ENCODE peak calls at places on chromosomes 2 and 18, in six cellular contexts. I, Y, W, D, A and U are unnamed samples.
A peak's percentile ranks its signal among the peaks of the same experiment; 100 is the strongest.

GRCh38 chr2:98346259-98347236 is at the start of gene CNGA3:
- DNase-seq in I (no peak), Y (no peak), W (peak; percentile 27), D (peak; percentile 25), A (no peak), U (no peak)

GRCh38 chr2:205025580-205026240 is 480.4 kb downstream of the PARD3B start:
- DNase-seq in I (no peak), Y (no peak), W (no peak), D (no peak), A (no peak), U (no peak)

GRCh38 chr2:14905571-14905970 is 273.1 kb downstream of the LRATD1 start:
- DNase-seq in I (no peak), Y (no peak), W (no peak), D (no peak), A (no peak), U (no peak)

GRCh38 chr2:222733846-222734689 is 62.6 kb downstream of the MOGAT1 start:
- DNase-seq in I (peak; percentile 54), Y (peak; percentile 83), W (no peak), D (no peak), A (no peak), U (peak; percentile 49)

GRCh38 chr2:230411484-230412368 is 4.3 kb upstream of the SP100 start:
- DNase-seq in I (peak; percentile 56), Y (peak; percentile 84), W (peak; percentile 71), D (peak; percentile 60), A (peak; percentile 95), U (no peak)

GRCh38 chr2:30985493-30986292 is 152.5 kb downstream of the GALNT14 start:
- DNase-seq in I (no peak), Y (no peak), W (no peak), D (no peak), A (no peak), U (no peak)

GRCh38 chr2:223050900-223051299 is 1.1 kb upstream of the KCNE4 start:
- DNase-seq in I (no peak), Y (no peak), W (no peak), D (peak; percentile 16), A (no peak), U (no peak)

GRCh38 chr2:62089658-62090057 is 106.3 kb upstream of the B3GNT2 start:
- DNase-seq in I (no peak), Y (no peak), W (no peak), D (no peak), A (no peak), U (no peak)

GRCh38 chr2:28277466-28277865 is 115.2 kb upstream of the FOSL2 start:
- DNase-seq in I (no peak), Y (no peak), W (no peak), D (no peak), A (no peak), U (no peak)

GRCh38 chr2:158024288-158024898 is 77.3 kb upstream of the UPP2 start:
- DNase-seq in I (no peak), Y (no peak), W (peak; percentile 45), D (peak; percentile 35), A (no peak), U (peak; percentile 41)

GRCh38 chr2:102025583-102026267 is 34.0 kb downstream of the IL1R2 start:
- DNase-seq in I (no peak), Y (no peak), W (no peak), D (no peak), A (no peak), U (no peak)

GRCh38 chr2:145551661-145552060 is 1031.7 kb upstream of the ZEB2 start:
- DNase-seq in I (no peak), Y (no peak), W (no peak), D (no peak), A (no peak), U (no peak)

GRCh38 chr2:132815522-132815921 is 145.5 kb upstream of the LYPD1 start:
- DNase-seq in I (no peak), Y (no peak), W (no peak), D (no peak), A (no peak), U (no peak)

GRCh38 chr2:164306872-164307271 is 314.4 kb downstream of the GRB14 start:
- DNase-seq in I (no peak), Y (no peak), W (no peak), D (no peak), A (no peak), U (no peak)

GRCh38 chr2:226227341-226227740 is 572.3 kb downstream of the IRS1 start:
- DNase-seq in I (no peak), Y (no peak), W (no peak), D (no peak), A (no peak), U (no peak)

GRCh38 chr2:54909006-54909405 is 141.2 kb downstream of the RTN4 start:
- DNase-seq in I (no peak), Y (no peak), W (no peak), D (no peak), A (no peak), U (no peak)

GRCh38 chr2:172281648-172282576 is 145.5 kb upstream of the ITGA6 start:
- DNase-seq in I (no peak), Y (no peak), W (no peak), D (no peak), A (no peak), U (no peak)

GRCh38 chr2:32284321-32284720 is 6.6 kb downstream of the YIPF4 start:
- DNase-seq in I (no peak), Y (no peak), W (no peak), D (no peak), A (no peak), U (no peak)

GRCh38 chr2:28322887-28323483 is 69.7 kb upstream of the FOSL2 start:
- DNase-seq in I (no peak), Y (no peak), W (no peak), D (no peak), A (no peak), U (no peak)

GRCh38 chr2:229586746-229587705 is 127.3 kb downstream of the DNER start:
- DNase-seq in I (peak; percentile 71), Y (peak; percentile 86), W (peak; percentile 87), D (peak; percentile 76), A (peak; percentile 76), U (peak; percentile 88)

GRCh38 chr18:68475911-68476310 is 239.0 kb downstream of the TMX3 start:
- DNase-seq in I (no peak), Y (no peak), W (no peak), D (no peak), A (no peak), U (no peak)

GRCh38 chr2:14530506-14530905 is 102.0 kb upstream of the LRATD1 start:
- DNase-seq in I (no peak), Y (no peak), W (no peak), D (no peak), A (no peak), U (no peak)

GRCh38 chr2:68287580-68288441 is 31.9 kb downstream of the CNRIP1 start:
- DNase-seq in I (no peak), Y (no peak), W (no peak), D (no peak), A (no peak), U (no peak)

GRCh38 chr2:241893265-241893664 is 23.7 kb downstream of the RTP5 start:
- DNase-seq in I (no peak), Y (peak; percentile 68), W (peak; percentile 16), D (no peak), A (peak; percentile 60), U (peak; percentile 13)

GRCh38 chr2:7377861-7378569 is 460.8 kb downstream of the RNF144A start:
- DNase-seq in I (peak; percentile 72), Y (no peak), W (peak; percentile 30), D (no peak), A (no peak), U (no peak)

GRCh38 chr18:53887447-53887846 is 337.0 kb downstream of the MBD2 start:
- DNase-seq in I (no peak), Y (no peak), W (no peak), D (no peak), A (no peak), U (no peak)

GRCh38 chr18:35442701-35443100 is 55.1 kb downstream of the INO80C start:
- DNase-seq in I (no peak), Y (no peak), W (no peak), D (no peak), A (no peak), U (no peak)

GRCh38 chr2:173136614-173137013 is 61.0 kb downstream of the MAP3K20 start:
- DNase-seq in I (no peak), Y (no peak), W (no peak), D (no peak), A (no peak), U (no peak)

GRCh38 chr2:120600335-120600734 is 135.3 kb upstream of the GLI2 start:
- DNase-seq in I (no peak), Y (no peak), W (no peak), D (no peak), A (peak; percentile 64), U (no peak)

GRCh38 chr18:58866261-58867232 is 1.9 kb downstream of the ZNF532 start:
- DNase-seq in I (no peak), Y (no peak), W (no peak), D (no peak), A (no peak), U (no peak)
- H3K4me3 ChIP-seq in I (peak overlapping the region; percentile 34), Y (peak overlapping the region; percentile 8), W (no peak overlapping the region), D (peak overlapping the region; percentile 73), A (no peak overlapping the region), U (peak overlapping the region; percentile 58)

GRCh38 chr2:46839045-46839444 is 76.6 kb downstream of the MCFD2 start:
- DNase-seq in I (no peak), Y (no peak), W (no peak), D (no peak), A (no peak), U (no peak)
- H3K27me3 ChIP-seq in I (no peaks in the 10 kb centered on the region), Y (no peaks in the 10 kb centered on the region), W (no peaks in the 10 kb centered on the region), D (no peaks in the 10 kb centered on the region), A (no peaks in the 10 kb centered on the region), U (no peaks in the 10 kb centered on the region)

DNA sequence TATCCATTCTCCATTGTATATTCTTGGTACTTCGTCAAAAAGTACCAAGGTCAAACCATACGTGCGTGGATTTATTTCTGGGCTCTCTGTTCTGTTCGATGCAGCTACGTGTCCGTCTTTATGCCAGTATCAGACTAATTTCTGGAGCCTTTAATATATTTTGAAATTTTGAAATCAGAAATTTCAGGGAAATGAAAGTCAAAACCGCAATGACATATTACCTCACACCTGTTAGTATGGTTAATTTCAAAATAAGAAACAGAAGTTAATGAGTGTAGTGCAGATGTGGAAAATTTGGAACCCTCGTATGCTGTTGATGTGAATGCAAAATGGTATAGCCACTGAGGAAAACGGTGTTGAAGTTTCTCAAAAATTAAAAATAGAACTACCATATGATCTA is 156.1 kb upstream of the TRIB2 start:
- DNase-seq in I (no peak), Y (no peak), W (no peak), D (no peak), A (no peak), U (no peak)
- TF ChIP-seq CTCF in I (no peak), Y (no peak), W (no peak), D (no peak), A (no peak), U (no peak)

GRCh38 chr2:240586198-240586918 is at the start of gene CAPN10:
- DNase-seq in I (peak; percentile 98), Y (peak; percentile 100), W (peak; percentile 98), D (peak; percentile 99), A (peak; percentile 99), U (peak; percentile 98)

GRCh38 chr2:240585681-240586197 is 795 bp upstream of the CAPN10 start:
- DNase-seq in I (no peak), Y (no peak), W (no peak), D (peak; percentile 13), A (peak; percentile 83), U (no peak)

GRCh38 chr2:240583774-240584173 is 2.8 kb upstream of the CAPN10 start:
- DNase-seq in I (no peak), Y (no peak), W (no peak), D (peak; percentile 3), A (peak; percentile 47), U (no peak)

GRCh38 chr2:240584486-240585031 is 2.0 kb upstream of the CAPN10 start:
- DNase-seq in I (no peak), Y (no peak), W (no peak), D (peak; percentile 19), A (peak; percentile 80), U (no peak)

GRCh38 chr2:240585101-240585500 is 1.4 kb upstream of the CAPN10 start:
- DNase-seq in I (no peak), Y (no peak), W (no peak), D (peak; percentile 3), A (peak; percentile 79), U (no peak)
- H3K4me3 ChIP-seq in I (peak overlapping the region; percentile 87), Y (peak overlapping the region; percentile 98), W (no peak overlapping the region), D (peak overlapping the region; percentile 95), A (peak overlapping the region; percentile 89), U (peak overlapping the region; percentile 100)